ENCODE peak calls at places on chromosomes 5 and 9, in four cellular contexts. V is colonic mucosa, G is GM23248, R is heart right ventricle. D is an unnamed sample.
A peak's percentile ranks its signal among the peaks of the same experiment; 100 is the strongest.

GRCh38 chr9:128882677-128883590 is 1.0 kb downstream of the LRRC8A start:
- DNase-seq in V (no peak), G (peak; percentile 42), R (no peak), D (peak; percentile 39)

GRCh38 chr5:75566710-75567309 is 44.4 kb upstream of the ANKDD1B start:
- DNase-seq in V (no peak), G (peak; percentile 96), R (peak; percentile 21), D (peak; percentile 31)

GRCh38 chr9:129776938-129777768 is 24.3 kb upstream of the PTGES start:
- DNase-seq in V (peak; percentile 83), G (peak; percentile 100), R (peak; percentile 93), D (peak; percentile 100)

GRCh38 chr5:160269017-160269416 is 39.7 kb downstream of the FABP6 start:
- DNase-seq in V (peak; percentile 66), G (peak; percentile 57), R (peak; percentile 94), D (no peak)

GRCh38 chr9:95409650-95410426 is 92.3 kb upstream of the FANCC start:
- DNase-seq in V (no peak), G (peak; percentile 84), R (no peak), D (peak; percentile 92)

GRCh38 chr9:82553654-82554366 is 509.1 kb downstream of the RASEF start:
- DNase-seq in V (no peak), G (peak; percentile 23), R (no peak), D (no peak)

GRCh38 chr5:67010684-67011409 is 185.8 kb downstream of the CD180 start:
- DNase-seq in V (no peak), G (peak; percentile 89), R (no peak), D (no peak)

GRCh38 chr5:139696894-139697658 is 48.9 kb downstream of the CXXC5 start:
- DNase-seq in V (peak; percentile 66), G (peak; percentile 93), R (peak; percentile 87), D (peak; percentile 74)

GRCh38 chr5:15615859-15616258 is 115.9 kb downstream of the FBXL7 start:
- DNase-seq in V (no peak), G (peak; percentile 64), R (no peak), D (no peak)

GRCh38 chr5:150017606-150018005 is 17.1 kb downstream of the HMGXB3 start:
- DNase-seq in V (no peak), G (peak; percentile 60), R (no peak), D (no peak)

GRCh38 chr9:126516936-126517750 is 96.6 kb upstream of the LMX1B start:
- DNase-seq in V (no peak), G (peak; percentile 94), R (peak; percentile 40), D (peak; percentile 86)

GRCh38 chr9:2936221-2936620 is 92.3 kb upstream of the PUM3 start:
- DNase-seq in V (no peak), G (no peak), R (no peak), D (no peak)

GRCh38 chr9:2859776-2860379 is 16.0 kb upstream of the PUM3 start:
- DNase-seq in V (peak; percentile 68), G (peak; percentile 76), R (peak; percentile 33), D (peak; percentile 72)

GRCh38 chr5:174533771-174534221 is 190.6 kb upstream of the MSX2 start:
- DNase-seq in V (no peak), G (peak; percentile 85), R (no peak), D (no peak)

GRCh38 chr9:113486327-113486726 is 22.8 kb downstream of the RGS3 start:
- DNase-seq in V (no peak), G (no peak), R (no peak), D (no peak)

GRCh38 chr5:138792181-138792808 is 39.1 kb downstream of the CTNNA1 start:
- DNase-seq in V (no peak), G (peak; percentile 22), R (no peak), D (no peak)

GRCh38 chr5:142871880-142872200 is 101.7 kb downstream of the ARHGAP26 start:
- DNase-seq in V (no peak), G (peak; percentile 36), R (peak; percentile 41), D (peak; percentile 73)

GRCh38 chr5:181173420-181174342 is 26.3 kb downstream of the OR2V2 start:
- DNase-seq in V (peak; percentile 60), G (peak; percentile 34), R (no peak), D (no peak)

GRCh38 chr5:82765765-82766164 is 311.4 kb downstream of the TMEM167A start:
- DNase-seq in V (no peak), G (no peak), R (no peak), D (no peak)

GRCh38 chr9:127522727-127523126 is 71.4 kb downstream of the LRSAM1 start:
- DNase-seq in V (peak; percentile 48), G (peak; percentile 59), R (no peak), D (no peak)

GRCh38 chr9:115004535-115004934 is 74.1 kb upstream of the TNFSF8 start:
- DNase-seq in V (no peak), G (peak; percentile 61), R (no peak), D (no peak)

GRCh38 chr5:139837711-139838380 is 42.2 kb downstream of the PSD2 start:
- DNase-seq in V (no peak), G (no peak), R (no peak), D (no peak)

GRCh38 chr5:137506296-137506695 is 7.2 kb upstream of the SPOCK1 start:
- DNase-seq in V (no peak), G (no peak), R (no peak), D (no peak)

GRCh38 chr9:84736076-84736475 is 66.5 kb downstream of the NTRK2 start:
- DNase-seq in V (no peak), G (no peak), R (no peak), D (no peak)

GRCh38 chr5:145919413-145919812 is 17.0 kb upstream of the SH3RF2 start:
- DNase-seq in V (no peak), G (no peak), R (no peak), D (no peak)

GRCh38 chr5:145913701-145914100 is 22.7 kb upstream of the SH3RF2 start:
- DNase-seq in V (no peak), G (no peak), R (no peak), D (no peak)

GRCh38 chr5:145917288-145917687 is 19.1 kb upstream of the SH3RF2 start:
- DNase-seq in V (no peak), G (peak; percentile 41), R (no peak), D (no peak)

GRCh38 chr5:145918397-145918796 is 18.0 kb upstream of the SH3RF2 start:
- DNase-seq in V (no peak), G (no peak), R (no peak), D (no peak)

DNA sequence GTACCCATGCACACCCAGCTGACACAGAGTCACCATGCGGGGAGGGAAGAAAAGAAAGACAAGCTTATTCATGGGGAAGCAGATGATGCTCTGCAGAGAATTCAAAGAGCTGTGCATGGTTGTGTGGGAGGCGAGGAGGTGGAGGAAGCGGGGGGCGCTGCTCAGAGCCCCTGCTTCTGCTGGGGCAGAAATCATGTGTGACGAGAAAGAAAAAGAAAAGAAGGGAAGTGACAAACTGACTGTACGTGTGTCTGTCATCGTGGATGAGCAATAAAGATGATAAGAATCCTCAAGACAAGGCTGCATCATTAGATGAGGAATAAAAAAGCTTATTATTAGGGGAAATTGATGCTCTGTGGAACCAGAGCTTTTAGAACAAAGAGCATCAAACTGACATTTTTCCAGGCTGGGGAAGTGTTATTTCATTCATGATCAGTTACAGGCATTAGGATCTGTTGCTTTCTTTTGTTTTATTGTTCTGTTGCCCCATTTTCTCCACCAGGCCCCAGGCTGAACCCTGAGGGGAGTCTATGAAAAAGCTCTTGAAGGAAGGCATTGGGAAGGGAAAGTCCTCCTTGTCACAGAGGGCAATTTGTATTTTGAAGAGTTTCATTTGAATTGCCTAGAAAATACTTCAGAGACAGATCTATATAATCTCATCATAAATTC is 20.3 kb upstream of the SH3RF2 start:
- DNase-seq in V (no peak), G (no peak), R (no peak), D (no peak)
- H3K27ac ChIP-seq in V (no peak overlapping the region), G (no peak overlapping the region), R (no peak overlapping the region), D (no peak overlapping the region)

GRCh38 chr9:133715295-133715865 is 22.8 kb downstream of the SARDH start:
- DNase-seq in V (no peak), G (no peak), R (no peak), D (peak; percentile 92)

GRCh38 chr9:133717113-133718031 is 20.8 kb downstream of the SARDH start:
- DNase-seq in V (no peak), G (no peak), R (no peak), D (no peak)

GRCh38 chr9:133716564-133717112 is 21.5 kb downstream of the SARDH start:
- DNase-seq in V (no peak), G (no peak), R (no peak), D (no peak)

GRCh38 chr9:133714606-133715294 is 23.4 kb downstream of the SARDH start:
- DNase-seq in V (no peak), G (no peak), R (no peak), D (peak; percentile 52)

GRCh38 chr9:133715866-133716563 is 22.1 kb downstream of the SARDH start:
- DNase-seq in V (no peak), G (no peak), R (no peak), D (peak; percentile 66)
- H3K4me1 ChIP-seq in V (no peaks in the 10 kb centered on the region), G (no peaks in the 10 kb centered on the region), R (peaks cover 7% of the 10 kb centered on the region), D (peaks cover 29% of the 10 kb centered on the region)

GRCh38 chr9:88197016-88197415 is 58.7 kb upstream of the SPATA31C2 start:
- DNase-seq in V (no peak), G (peak; percentile 78), R (no peak), D (peak; percentile 83)

GRCh38 chr9:88202321-88202720 is 64.0 kb upstream of the SPATA31C2 start:
- DNase-seq in V (no peak), G (no peak), R (no peak), D (no peak)

GRCh38 chr9:88197781-88198345 is 59.6 kb upstream of the SPATA31C2 start:
- DNase-seq in V (no peak), G (peak; percentile 74), R (no peak), D (no peak)

GRCh38 chr9:88196456-88196855 is 58.2 kb upstream of the SPATA31C2 start:
- DNase-seq in V (no peak), G (no peak), R (no peak), D (no peak)

DNA sequence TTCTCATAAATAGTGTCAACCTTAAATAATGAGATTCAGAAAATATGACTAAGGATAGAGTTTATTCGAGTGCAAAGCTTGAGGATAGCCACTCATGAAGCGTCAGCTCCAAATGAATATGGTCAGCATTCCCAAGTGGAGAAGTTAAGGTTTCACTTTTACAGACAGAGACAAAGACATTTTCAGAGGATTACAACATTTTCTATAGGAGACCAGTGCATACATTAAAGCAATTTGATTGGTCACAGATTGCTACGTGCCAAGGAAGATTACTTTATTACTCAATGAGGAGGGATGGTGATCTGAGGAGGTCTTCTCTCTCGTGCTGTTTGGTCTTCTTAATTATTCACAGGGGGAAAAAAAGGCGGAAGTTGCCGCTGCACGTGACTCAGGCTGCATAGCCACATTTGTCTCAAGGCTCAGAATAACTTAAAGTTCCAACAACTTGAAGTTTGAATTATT is 60.1 kb upstream of the SPATA31C2 start:
- DNase-seq in V (peak; percentile 36), G (peak; percentile 81), R (no peak), D (peak; percentile 32)
- H3K4me3 ChIP-seq in V (peak overlapping the region; percentile 1), G (peak overlapping the region; percentile 78), R (no peak overlapping the region), D (no peak overlapping the region)

DNA sequence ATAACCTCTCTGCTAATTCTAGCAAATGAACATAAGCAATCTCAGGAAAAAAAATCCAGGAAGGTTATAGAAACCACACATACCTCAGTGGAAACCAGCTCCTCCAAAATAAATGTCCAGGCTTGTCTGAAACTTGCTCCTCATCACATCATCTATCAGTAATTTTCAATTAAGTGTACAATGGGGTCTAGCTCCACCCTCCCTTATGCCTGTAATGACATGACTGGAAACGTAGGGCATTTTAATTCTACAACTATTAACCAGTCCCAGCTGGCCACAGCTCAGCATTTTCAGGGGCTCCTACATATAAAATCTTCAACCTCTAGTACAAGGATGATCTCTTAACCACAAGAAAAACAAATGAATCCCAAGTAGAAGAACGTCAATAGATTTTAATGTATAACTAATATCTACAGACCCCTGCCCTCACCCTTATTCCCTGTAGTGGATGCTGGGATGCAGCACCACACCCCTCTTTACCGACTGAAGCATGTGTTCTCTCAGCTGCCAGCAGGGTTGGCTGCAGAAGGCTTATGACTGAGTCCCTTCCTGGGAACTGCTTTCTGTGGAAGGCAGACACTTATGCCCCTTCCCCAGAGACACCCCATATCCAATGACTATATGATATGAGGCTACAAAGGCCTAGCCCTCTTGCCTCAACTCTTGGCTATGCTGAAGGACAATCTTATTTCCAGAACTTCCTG is 6.8 kb downstream of the TSSK1B start:
- DNase-seq in V (no peak), G (no peak), R (no peak), D (no peak)
- H3K27ac ChIP-seq in V (no peak overlapping the region), G (no peak overlapping the region), R (no peak overlapping the region), D (no peak overlapping the region)